ENCODE peak calls at places on chromosomes 4 and X, in seven cellular contexts. J is HCT116, S is SK-N-SH, P is Panc1, C is HepG2, F is GM12878, V is K562. Y is an unnamed sample.

GRCh38 chrX:130001893-130002292 is 19.5 kb downstream of the BCORL1 start:
- DNase-seq in P (no peak), C (no peak), V (peak; percentile 21), S (no peak), J (no peak), F (no peak), Y (no peak)

GRCh38 chr4:150986085-150986484 is 29.0 kb downstream of the LRBA start:
- DNase-seq in P (no peak), F (no peak), V (no peak), J (no peak), C (no peak), S (no peak), Y (no peak)

GRCh38 chrX:23525531-23525930 is 141.8 kb upstream of the PRDX4 start:
- DNase-seq in S (no peak), F (no peak), C (no peak), J (no peak), P (no peak), V (no peak), Y (no peak)

GRCh38 chrX:14712096-14712495 is 160.8 kb downstream of the FANCB start:
- DNase-seq in P (no peak), S (no peak), J (no peak), V (no peak), F (no peak), C (peak; percentile 1), Y (no peak)

GRCh38 chr4:158025131-158025530 is 147.7 kb downstream of the GASK1B start:
- DNase-seq in P (no peak), C (no peak), V (no peak), F (no peak), S (no peak), J (peak; percentile 13), Y (no peak)

GRCh38 chrX:111035256-111035655 is 60.7 kb upstream of the PAK3 start:
- DNase-seq in F (no peak), J (no peak), P (no peak), S (no peak), V (no peak), C (no peak), Y (no peak)

GRCh38 chrX:107290019-107290418 is 83.6 kb downstream of the DNAAF6 start:
- DNase-seq in V (peak; percentile 8), C (no peak), J (no peak), P (no peak), S (no peak), F (no peak), Y (no peak)

GRCh38 chr4:244471-244870 is 60.8 kb downstream of the ZNF732 start:
- DNase-seq in V (peak; percentile 58), P (peak; percentile 15), S (no peak), C (peak; percentile 21), J (peak; percentile 12), F (peak; percentile 11), Y (peak; percentile 70)

GRCh38 chr4:176191974-176192373 is 3.4 kb downstream of the SPATA4 start:
- DNase-seq in V (no peak), F (no peak), J (no peak), S (peak; percentile 32), C (no peak), P (peak; percentile 48), Y (no peak)

GRCh38 chr4:165874799-165875371 is 1.8 kb downstream of the TLL1 start:
- DNase-seq in P (no peak), V (no peak), J (no peak), C (no peak), S (peak; percentile 3), F (no peak), Y (peak; percentile 78)

GRCh38 chr4:153154010-153154975 is 50.0 kb upstream of the TRIM2 start:
- DNase-seq in C (no peak), P (no peak), V (no peak), S (peak; percentile 54), F (no peak), J (no peak), Y (no peak)

GRCh38 chr4:48681856-48682255 is 98.2 kb downstream of the FRYL start:
- DNase-seq in P (no peak), S (no peak), F (peak; percentile 35), C (peak; percentile 5), J (no peak), V (peak; percentile 59), Y (no peak)

GRCh38 chrX:103941201-103941975 is 21.0 kb upstream of the TMSB15B start:
- DNase-seq in C (no peak), V (peak; percentile 28), F (no peak), S (peak; percentile 20), P (no peak), J (no peak), Y (no peak)

GRCh38 chr4:106652095-106652494 is 283.5 kb upstream of the GIMD1 start:
- DNase-seq in S (no peak), F (no peak), C (no peak), P (no peak), V (no peak), J (no peak), Y (no peak)

GRCh38 chrX:154366666-154367055 is 7.8 kb downstream of the FLNA start:
- DNase-seq in F (no peak), V (no peak), C (no peak), J (no peak), S (no peak), P (no peak), Y (no peak)

GRCh38 chrX:38484607-38485498 is 76.5 kb upstream of the TSPAN7 start:
- DNase-seq in S (no peak), F (no peak), J (no peak), V (peak; percentile 11), P (no peak), C (no peak), Y (no peak)

GRCh38 chr4:173490817-173491518 is 39.1 kb downstream of the HAND2 start:
- DNase-seq in P (no peak), C (peak; percentile 68), J (no peak), S (no peak), V (peak; percentile 17), F (no peak), Y (no peak)

GRCh38 chr4:169229571-169230028 is 41.2 kb downstream of the SH3RF1 start:
- DNase-seq in F (no peak), J (peak; percentile 94), C (no peak), V (no peak), P (peak; percentile 69), S (no peak), Y (no peak)

GRCh38 chr4:181854142-181854541 is 389.1 kb upstream of the TENM3 start:
- DNase-seq in P (no peak), J (no peak), C (no peak), F (no peak), S (peak; percentile 39), V (no peak), Y (no peak)

GRCh38 chr4:71472946-71473345 is 134.1 kb downstream of the SLC4A4 start:
- DNase-seq in F (no peak), P (no peak), J (no peak), C (no peak), S (no peak), V (no peak), Y (no peak)

GRCh38 chr4:26558166-26558895 is 25.6 kb upstream of the TBC1D19 start:
- DNase-seq in C (no peak), F (no peak), P (no peak), V (no peak), S (no peak), J (no peak), Y (no peak)

GRCh38 chr4:143025111-143025704 is 159.5 kb upstream of the USP38 start:
- DNase-seq in P (no peak), C (peak; percentile 9), V (peak; percentile 17), J (peak; percentile 50), S (no peak), F (no peak), Y (no peak)

GRCh38 chr4:7970031-7970946 is 30.6 kb upstream of the AFAP1 start:
- DNase-seq in C (peak; percentile 76), J (no peak), S (peak; percentile 42), F (no peak), P (no peak), V (no peak), Y (no peak)

GRCh38 chr4:16916719-16917337 is 18.4 kb upstream of the LDB2 start:
- DNase-seq in J (peak; percentile 70), P (peak; percentile 43), S (peak; percentile 55), V (peak; percentile 79), F (peak; percentile 47), C (peak; percentile 63), Y (peak; percentile 94)

GRCh38 chrX:21963736-21964135 is 23.2 kb downstream of the SMS start:
- DNase-seq in F (no peak), C (no peak), P (no peak), V (no peak), S (no peak), J (no peak), Y (no peak)
- H3K27ac ChIP-seq in F (no peak overlapping the region), C (no peak overlapping the region), P (no peak overlapping the region), V (no peak overlapping the region), S (no peak overlapping the region), J (no peak overlapping the region), Y (no peak overlapping the region)

DNA sequence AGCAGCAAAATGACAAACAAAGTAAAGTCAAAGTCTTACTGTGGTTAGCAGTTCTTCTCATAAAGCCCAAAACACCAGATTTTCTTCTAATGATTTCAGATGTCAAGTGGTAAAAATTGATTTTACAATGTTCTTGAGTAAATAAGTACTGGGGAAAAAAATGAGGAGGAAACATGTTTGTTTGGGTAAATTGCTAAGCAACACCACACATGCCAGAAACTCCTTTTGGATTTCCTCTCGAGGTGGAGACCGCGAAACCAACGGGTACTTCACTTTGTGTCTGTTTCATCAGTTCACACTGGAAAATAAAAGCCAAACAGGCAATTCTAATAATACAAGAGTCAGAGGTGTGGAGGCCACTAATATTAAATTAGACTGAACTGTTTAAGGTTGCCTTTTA is 4.6 kb upstream of the PKD2 start:
- DNase-seq in J (no peak), C (no peak), P (no peak), V (no peak), S (no peak), F (no peak), Y (no peak)
- TF ChIP-seq SIN3A in J (no peak), C (no peak), P (no peak), V (no peak), S (no peak), F (no peak), Y (no peak)

DNA sequence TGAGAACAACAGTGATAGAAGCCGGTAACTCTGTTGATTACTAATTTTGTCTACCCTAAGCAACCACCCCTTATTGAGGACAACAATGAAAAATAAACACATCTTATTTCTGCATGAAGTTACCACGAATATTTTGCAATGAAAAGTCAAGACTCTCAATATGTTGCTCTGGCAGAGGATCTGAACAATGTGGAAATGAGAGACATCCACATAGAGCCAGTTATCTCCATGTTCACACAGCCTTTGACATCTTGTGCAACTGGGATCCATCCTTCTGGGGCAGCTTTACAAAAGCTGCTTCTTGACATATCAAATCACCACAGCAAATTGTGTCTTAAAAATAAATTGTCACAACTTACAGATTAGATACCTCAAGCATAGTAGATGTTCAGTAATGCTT is 10.2 kb downstream of the EDNRA start:
- DNase-seq in J (no peak), S (no peak), C (no peak), P (no peak), F (no peak), V (no peak), Y (no peak)
- H3K27ac ChIP-seq in J (no peak overlapping the region), S (no peak overlapping the region), C (no peak overlapping the region), P (no peak overlapping the region), F (no peak overlapping the region), V (no peak overlapping the region), Y (no peak overlapping the region)

DNA sequence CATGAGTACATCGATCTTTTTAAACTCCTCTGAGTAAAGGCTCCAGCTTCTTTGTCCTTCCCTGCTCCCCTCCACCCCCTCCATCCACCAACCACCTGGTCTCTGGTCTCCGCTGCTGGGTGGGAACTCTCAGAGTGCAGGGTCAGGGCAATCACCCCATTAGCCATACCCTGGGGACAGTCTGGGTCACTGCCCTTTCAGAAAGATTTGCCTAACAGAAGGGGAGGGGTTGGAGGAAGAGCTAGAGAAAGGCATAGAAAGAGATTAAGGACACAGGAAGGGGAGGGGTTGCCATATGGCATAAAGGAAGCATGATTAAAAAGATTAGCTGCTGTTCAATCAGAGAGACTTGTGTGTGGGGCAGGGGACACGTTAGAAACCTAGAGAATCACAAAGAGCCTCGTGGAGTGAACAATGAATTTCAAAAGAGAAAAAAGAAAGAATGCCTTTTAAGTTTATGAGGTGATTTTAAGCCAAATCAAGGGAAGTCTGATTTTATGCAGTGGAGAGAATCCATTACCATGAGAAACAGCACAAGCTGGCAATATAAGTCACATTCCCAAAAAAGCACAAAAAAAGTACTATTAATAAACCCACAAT is 115.5 kb upstream of the ACSL4 start:
- DNase-seq in F (no peak), P (no peak), S (peak; percentile 12), C (peak; percentile 66), J (no peak), V (peak; percentile 49), Y (no peak)
- TF ChIP-seq SIN3A in F (no peak), P (no peak), S (no peak), C (no peak), J (no peak), V (no peak), Y (no peak)

Y was measured in H1.